ENCODE peak calls at places on chromosomes 12 and 14, in seven cellular contexts. J, B, Y, M, C, Z and L are unnamed samples.
A peak's percentile ranks its signal among the peaks of the same experiment; 100 is the strongest.

GRCh38 chr12:91817512-91817911 is 328.1 kb downstream of the BTG1 start:
- DNase-seq in J (peak; percentile 54), B (no peak), Y (no peak), M (no peak), C (no peak), Z (no peak), L (no peak)

GRCh38 chr12:22231836-22232235 is 102.7 kb downstream of the ST8SIA1 start:
- DNase-seq in J (no peak), B (peak; percentile 3), Y (no peak), M (no peak), C (no peak), Z (no peak), L (no peak)

GRCh38 chr12:109705291-109705690 is 8.3 kb upstream of the FAM222A start:
- DNase-seq in J (no peak), B (no peak), Y (no peak), M (no peak), C (no peak), Z (no peak), L (no peak)

GRCh38 chr14:63204407-63205280 is at the start of gene RHOJ:
- DNase-seq in J (peak; percentile 47), B (no peak), Y (peak; percentile 43), M (no peak), C (peak; percentile 47), Z (no peak), L (peak; percentile 39)

GRCh38 chr12:18145924-18146323 is 55.9 kb upstream of the RERGL start:
- DNase-seq in J (no peak), B (no peak), Y (no peak), M (no peak), C (peak; percentile 70), Z (no peak), L (no peak)

GRCh38 chr12:56298828-56299227 is 1.3 kb downstream of the CS start:
- DNase-seq in J (no peak), B (no peak), Y (no peak), M (no peak), C (no peak), Z (peak; percentile 35), L (no peak)

GRCh38 chr14:52175982-52176502 is 91.5 kb upstream of the PTGDR start:
- DNase-seq in J (no peak), B (no peak), Y (no peak), M (no peak), C (no peak), Z (no peak), L (no peak)

GRCh38 chr14:71372411-71372838 is 465.2 kb downstream of the PCNX1 start:
- DNase-seq in J (peak; percentile 86), B (no peak), Y (no peak), M (no peak), C (peak; percentile 92), Z (no peak), L (no peak)

GRCh38 chr12:76495556-76495955 is 64.0 kb downstream of the OSBPL8 start:
- DNase-seq in J (peak; percentile 15), B (no peak), Y (no peak), M (no peak), C (no peak), Z (no peak), L (no peak)

GRCh38 chr14:92482621-92483319 is 30.8 kb upstream of the RIN3 start:
- DNase-seq in J (no peak), B (no peak), Y (peak; percentile 4), M (no peak), C (no peak), Z (no peak), L (no peak)

GRCh38 chr12:26696613-26697092 is 136.3 kb downstream of the ITPR2 start:
- DNase-seq in J (peak; percentile 32), B (no peak), Y (no peak), M (no peak), C (peak; percentile 50), Z (no peak), L (no peak)

GRCh38 chr14:35212471-35213142 is 79.6 kb upstream of the PSMA6 start:
- DNase-seq in J (no peak), B (no peak), Y (no peak), M (no peak), C (no peak), Z (no peak), L (no peak)

GRCh38 chr12:42961395-42961794 is 371.8 kb upstream of the PRICKLE1 start:
- DNase-seq in J (peak; percentile 99), B (peak; percentile 44), Y (no peak), M (peak; percentile 51), C (no peak), Z (no peak), L (no peak)

GRCh38 chr14:74503256-74503972 is 9.8 kb downstream of the ISCA2 start:
- DNase-seq in J (no peak), B (no peak), Y (no peak), M (no peak), C (no peak), Z (no peak), L (no peak)

GRCh38 chr12:52277486-52278245 is 3.2 kb downstream of the KRT86 start:
- DNase-seq in J (no peak), B (no peak), Y (no peak), M (no peak), C (peak; percentile 42), Z (no peak), L (no peak)

DNA sequence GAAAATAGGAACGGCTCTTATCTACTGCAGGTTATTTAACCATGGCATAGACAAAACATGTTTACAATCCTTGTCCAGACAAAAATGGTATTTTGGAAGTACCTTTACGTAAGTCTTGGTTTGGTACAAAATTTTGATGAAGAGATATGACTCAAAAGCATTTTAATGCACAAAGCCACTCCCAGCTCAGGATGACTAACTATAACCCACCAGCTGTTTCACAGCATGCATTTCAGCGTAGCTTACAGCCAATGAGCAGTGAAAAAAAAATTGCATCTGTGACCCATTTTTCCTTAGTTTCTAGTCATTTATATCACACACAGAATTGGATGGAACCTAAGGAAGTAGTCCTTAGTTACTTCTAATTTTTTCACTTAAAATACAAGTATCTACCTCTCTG is 201.5 kb downstream of the STXBP6 start:
- DNase-seq in J (peak; percentile 76), B (no peak), Y (no peak), M (no peak), C (peak; percentile 73), Z (no peak), L (no peak)
- H3K4me3 ChIP-seq in J (no peak overlapping the region), B (no peak overlapping the region), Y (no peak overlapping the region), M (no peak overlapping the region), C (no peak overlapping the region), Z (no peak overlapping the region), L (no peak overlapping the region)

GRCh38 chr12:119676022-119676421 is 8.1 kb downstream of the PRKAB1 start:
- DNase-seq in J (no peak), B (no peak), Y (no peak), M (no peak), C (no peak), Z (no peak), L (no peak)
- H3K4me1 ChIP-seq in J (no peaks in the 10 kb centered on the region), B (no peaks in the 10 kb centered on the region), Y (no peaks in the 10 kb centered on the region), M (peaks cover 12% of the 10 kb centered on the region), C (no peaks in the 10 kb centered on the region), Z (peaks cover 34% of the 10 kb centered on the region), L (no peaks in the 10 kb centered on the region)

GRCh38 chr12:65557425-65558167 is 266.7 kb upstream of the HMGA2 start:
- DNase-seq in J (no peak), B (no peak), Y (no peak), M (no peak), C (no peak), Z (no peak), L (no peak)
- H3K27ac ChIP-seq in J (peak overlapping the region; percentile 59), B (no peak overlapping the region), Y (no peak overlapping the region), M (no peak overlapping the region), C (peak overlapping the region; percentile 56), Z (no peak overlapping the region), L (no peak overlapping the region)

DNA sequence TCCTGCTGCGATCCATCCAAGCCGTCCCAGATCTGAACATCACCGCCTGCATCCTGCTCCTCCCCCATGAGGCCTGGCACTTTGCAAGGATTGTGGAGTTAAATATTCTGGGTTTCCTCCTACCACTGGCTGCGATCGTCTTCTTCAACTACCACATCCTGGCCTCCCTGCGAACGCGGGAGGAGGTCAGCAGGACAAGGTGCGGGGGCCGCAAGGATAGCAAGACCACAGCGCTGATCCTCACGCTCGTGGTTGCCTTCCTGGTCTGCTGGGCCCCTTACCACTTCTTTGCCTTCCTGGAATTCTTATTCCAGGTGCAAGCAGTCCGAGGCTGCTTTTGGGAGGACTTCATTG is 8.2 kb downstream of the BDKRB1 start:
- DNase-seq in J (no peak), B (no peak), Y (no peak), M (no peak), C (no peak), Z (no peak), L (no peak)
- H3K4me3 ChIP-seq in J (no peak overlapping the region), B (no peak overlapping the region), Y (no peak overlapping the region), M (no peak overlapping the region), C (no peak overlapping the region), Z (no peak overlapping the region), L (no peak overlapping the region)

GRCh38 chr14:67186369-67186768 is 2.9 kb upstream of the GARIN2 start:
- DNase-seq in J (no peak), B (no peak), Y (no peak), M (no peak), C (no peak), Z (no peak), L (no peak)
- H3K4me1 ChIP-seq in J (peaks cover 23% of the 10 kb centered on the region), B (peaks cover 23% of the 10 kb centered on the region), Y (no peaks in the 10 kb centered on the region), M (peaks cover 2% of the 10 kb centered on the region), C (peaks cover 11% of the 10 kb centered on the region), Z (no peaks in the 10 kb centered on the region), L (peaks cover 3% of the 10 kb centered on the region)

GRCh38 chr14:69664190-69664742 is 52.9 kb downstream of the SUSD6 start:
- DNase-seq in J (no peak), B (no peak), Y (no peak), M (no peak), C (no peak), Z (no peak), L (no peak)
- H3K27ac ChIP-seq in J (no peak overlapping the region), B (no peak overlapping the region), Y (no peak overlapping the region), M (peak overlapping the region; percentile 34), C (no peak overlapping the region), Z (peak overlapping the region; percentile 38), L (peak overlapping the region; percentile 60)

DNA sequence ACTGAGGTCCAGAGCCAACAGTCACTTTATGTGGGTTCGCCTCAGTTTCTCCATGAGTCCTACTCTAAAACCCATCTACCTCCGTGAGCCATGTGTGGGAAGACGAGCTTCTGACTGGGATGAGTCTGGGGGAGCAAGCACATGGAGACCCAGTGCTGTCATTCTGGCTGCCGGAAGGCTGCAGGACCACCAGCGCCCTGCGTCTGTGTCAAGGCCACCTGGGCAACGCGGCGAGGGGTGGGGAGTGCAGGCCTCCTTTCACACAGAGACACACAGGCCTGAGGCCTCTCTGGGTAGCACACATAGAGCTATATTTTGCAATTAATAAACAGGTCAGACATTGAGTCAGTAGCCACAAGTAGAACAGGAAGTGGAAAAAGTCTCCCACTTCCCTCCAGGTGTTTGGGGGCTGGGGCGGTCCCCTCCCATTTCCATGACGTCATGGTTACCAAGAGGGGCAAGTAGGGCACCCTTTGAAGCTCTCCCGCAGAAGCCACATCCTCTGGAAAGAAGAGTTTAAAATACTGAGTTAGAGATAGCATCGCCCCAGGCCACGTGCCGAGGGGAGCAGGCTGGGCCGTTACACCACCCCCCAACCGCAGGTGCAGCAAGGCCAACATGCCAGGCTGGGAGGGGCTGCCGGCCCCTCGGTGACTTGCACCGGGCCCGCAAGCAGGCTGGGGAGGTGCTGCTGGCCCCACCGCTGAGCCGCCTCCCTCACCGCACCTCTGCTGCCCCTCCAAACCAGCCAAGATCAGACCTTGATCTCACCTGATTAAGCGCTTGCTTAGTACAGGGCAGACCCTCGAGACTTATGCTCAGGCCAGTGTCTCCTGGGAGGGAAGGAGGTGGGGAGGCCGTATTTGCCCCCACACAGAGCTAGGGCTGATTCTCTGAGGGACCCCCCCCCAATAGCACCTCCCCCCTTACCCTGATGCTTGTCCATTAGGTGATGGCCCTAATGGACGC is 32.7 kb downstream of the DAD1 start:
- DNase-seq in J (peak; percentile 94), B (no peak), Y (peak; percentile 41), M (peak; percentile 62), C (peak; percentile 65), Z (peak; percentile 83), L (peak; percentile 49)
- H3K4me3 ChIP-seq in J (peak overlapping the region; percentile 30), B (no peak overlapping the region), Y (peak overlapping the region; percentile 22), M (no peak overlapping the region), C (no peak overlapping the region), Z (peak overlapping the region; percentile 14), L (peak overlapping the region; percentile 22)